ENCODE peak calls at places on chromosomes 2 and 18, in four cellular contexts. Y is adrenal gland, R is hypothalamus, I is natural killer cell. P is an unnamed sample.

GRCh38 chr2:217795706-217796465 is 206.9 kb downstream of the TNS1 start:
- DNase-seq in R (no peak), I (no peak), Y (no peak), P (no peak)

GRCh38 chr2:69743847-69744264 is 1.9 kb downstream of the ANXA4 start:
- DNase-seq in I (no peak), Y (no peak), R (no peak), P (no peak)

GRCh38 chr2:7102831-7103230 is 185.6 kb downstream of the RNF144A start:
- DNase-seq in R (no peak), I (no peak), Y (no peak), P (no peak)

GRCh38 chr2:180979086-180979934 is 1.1 kb upstream of the UBE2E3 start:
- DNase-seq in R (no peak), Y (peak), I (no peak), P (no peak)

GRCh38 chr2:67209107-67209506 is 188.0 kb upstream of the ETAA1 start:
- DNase-seq in Y (no peak), R (no peak), I (no peak), P (no peak)

GRCh38 chr2:49369650-49370049 is 215.3 kb upstream of the FSHR start:
- DNase-seq in Y (no peak), R (no peak), I (no peak), P (no peak)

GRCh38 chr2:113073325-113073834 is 5.6 kb downstream of the IL1F10 start:
- DNase-seq in Y (no peak), R (no peak), I (no peak), P (no peak)

GRCh38 chr2:20212459-20212870 is 12.5 kb downstream of the SDC1 start:
- DNase-seq in Y (peak), I (no peak), R (no peak), P (no peak)

GRCh38 chr2:24617431-24617830 is 126.4 kb downstream of the NCOA1 start:
- DNase-seq in I (no peak), Y (no peak), R (no peak), P (no peak)

GRCh38 chr2:144519934-144520717 is at the start of gene ZEB2:
- DNase-seq in I (peak), Y (peak), R (peak), P (peak)

GRCh38 chr2:236776695-236777251 is 207.1 kb downstream of the ACKR3 start:
- DNase-seq in I (no peak), Y (no peak), R (no peak), P (no peak)

GRCh38 chr2:169716229-169716886 is 17.3 kb upstream of the KLHL23 start:
- DNase-seq in I (no peak), R (no peak), Y (no peak), P (no peak)

GRCh38 chr18:74525741-74526140 is 8.6 kb upstream of the CNDP1 start:
- DNase-seq in Y (no peak), I (no peak), R (no peak), P (no peak)

GRCh38 chr2:8539743-8540551 is 141.9 kb upstream of the ID2 start:
- DNase-seq in R (no peak), Y (peak), I (no peak), P (no peak)